ENCODE peak calls at places on chromosomes 16 and 17, in eight cellular contexts. O is left ventricle myocardium inferior, R is osteoblast, F is heart right ventricle, L is thoracic aorta, E is RWPE2, N is astrocyte of the spinal cord, M is AG04450. P is an unnamed sample.

GRCh38 chr16:10625595-10626357 is 45.4 kb upstream of the EMP2 start:
- DNase-seq in F (no peak), O (no peak), M (no peak), E (no peak), R (peak), N (no peak), L (no peak), P (peak)

GRCh38 chr16:22634913-22635312 is 124.2 kb downstream of the NPIPB5 start:
- DNase-seq in R (no peak), N (no peak), L (no peak), M (no peak), F (no peak), O (no peak), E (no peak), P (no peak)

GRCh38 chr16:66933776-66934137 is 445 bp downstream of the CIAO2B start:
- DNase-seq in M (no peak), R (no peak), O (no peak), L (no peak), N (no peak), F (no peak), E (no peak), P (no peak)

GRCh38 chr16:89507219-89507833 is 877 bp upstream of the SPG7 start:
- DNase-seq in R (no peak), M (no peak), N (no peak), E (no peak), F (no peak), O (no peak), L (no peak), P (no peak)

GRCh38 chr17:73722163-73722562 is 77.9 kb upstream of the SDK2 start:
- DNase-seq in N (no peak), R (no peak), E (no peak), M (no peak), F (no peak), O (no peak), L (no peak), P (peak)

GRCh38 chr17:14580494-14580893 is 279.6 kb downstream of the HS3ST3B1 start:
- DNase-seq in R (peak), N (no peak), F (no peak), L (no peak), M (no peak), O (no peak), E (no peak), P (no peak)

GRCh38 chr17:74332763-74333220 is 6.8 kb downstream of the KIF19 start:
- DNase-seq in L (no peak), N (no peak), O (no peak), R (no peak), F (no peak), M (no peak), E (no peak), P (no peak)

GRCh38 chr16:31467151-31467550 is 4.8 kb upstream of the TGFB1I1 start:
- DNase-seq in E (no peak), O (no peak), F (no peak), R (peak), N (no peak), L (no peak), M (no peak), P (no peak)

GRCh38 chr16:86134802-86135461 is 236.0 kb downstream of the IRF8 start:
- DNase-seq in F (no peak), M (no peak), L (no peak), N (no peak), E (no peak), R (no peak), O (no peak), P (no peak)

GRCh38 chr17:6700948-6701307 is 12.2 kb downstream of the SLC13A5 start:
- DNase-seq in M (no peak), L (no peak), E (no peak), N (no peak), R (no peak), O (no peak), F (no peak), P (no peak)

GRCh38 chr17:6702567-6703215 is 10.5 kb downstream of the SLC13A5 start:
- DNase-seq in M (no peak), O (no peak), N (no peak), E (no peak), R (no peak), L (no peak), F (no peak), P (no peak)

GRCh38 chr17:6698004-6698403 is 15.2 kb downstream of the SLC13A5 start:
- DNase-seq in M (no peak), N (no peak), L (no peak), F (no peak), O (no peak), E (no peak), R (no peak), P (no peak)

GRCh38 chr17:6701719-6702118 is 11.4 kb downstream of the SLC13A5 start:
- DNase-seq in F (no peak), R (peak), N (no peak), L (no peak), E (no peak), M (no peak), O (no peak), P (peak)

GRCh38 chr17:6699997-6700947 is 12.9 kb downstream of the SLC13A5 start:
- DNase-seq in M (no peak), L (no peak), O (no peak), E (no peak), F (no peak), R (no peak), N (no peak), P (no peak)
- TF ChIP-seq CTCF in M (no peak), L (no peak), O (no peak), E (no peak), F (no peak), R (no peak), N (no peak), P (no peak)

GRCh38 chr17:58330997-58331814 is 2.6 kb upstream of the TSPOAP1 start:
- DNase-seq in L (no peak), N (no peak), E (no peak), F (no peak), M (no peak), O (peak), R (peak), P (peak)
- H3K4me3 ChIP-seq in L (peak), N (no peak), E (no peak), F (peak), M (no peak), O (peak), R (no peak), P (peak)

GRCh38 chr16:2779978-2780898 is 3.2 kb upstream of the ELOB start:
- DNase-seq in N (no peak), L (no peak), E (peak), R (no peak), F (no peak), M (no peak), O (no peak), P (no peak)

GRCh38 chr16:2784536-2785100 is 2.7 kb downstream of the PRSS33 start:
- DNase-seq in R (no peak), N (no peak), M (no peak), E (peak), F (no peak), O (no peak), L (no peak), P (no peak)

GRCh38 chr16:2783581-2784375 is 3.6 kb downstream of the PRSS33 start:
- DNase-seq in R (peak), O (no peak), F (no peak), L (no peak), M (no peak), E (peak), N (no peak), P (no peak)

GRCh38 chr16:2785101-2785991 is 2.0 kb downstream of the PRSS33 start:
- DNase-seq in O (no peak), R (peak), L (no peak), F (no peak), N (no peak), E (peak), M (no peak), P (no peak)

GRCh38 chr16:2782583-2783351 is 4.6 kb downstream of the PRSS33 start:
- DNase-seq in F (no peak), M (no peak), R (peak), E (peak), N (no peak), L (no peak), O (no peak), P (no peak)
- TF ChIP-seq CTCF in F (no peak), M (no peak), R (no peak), E (no peak), N (no peak), L (no peak), O (no peak), P (no peak)

DNA sequence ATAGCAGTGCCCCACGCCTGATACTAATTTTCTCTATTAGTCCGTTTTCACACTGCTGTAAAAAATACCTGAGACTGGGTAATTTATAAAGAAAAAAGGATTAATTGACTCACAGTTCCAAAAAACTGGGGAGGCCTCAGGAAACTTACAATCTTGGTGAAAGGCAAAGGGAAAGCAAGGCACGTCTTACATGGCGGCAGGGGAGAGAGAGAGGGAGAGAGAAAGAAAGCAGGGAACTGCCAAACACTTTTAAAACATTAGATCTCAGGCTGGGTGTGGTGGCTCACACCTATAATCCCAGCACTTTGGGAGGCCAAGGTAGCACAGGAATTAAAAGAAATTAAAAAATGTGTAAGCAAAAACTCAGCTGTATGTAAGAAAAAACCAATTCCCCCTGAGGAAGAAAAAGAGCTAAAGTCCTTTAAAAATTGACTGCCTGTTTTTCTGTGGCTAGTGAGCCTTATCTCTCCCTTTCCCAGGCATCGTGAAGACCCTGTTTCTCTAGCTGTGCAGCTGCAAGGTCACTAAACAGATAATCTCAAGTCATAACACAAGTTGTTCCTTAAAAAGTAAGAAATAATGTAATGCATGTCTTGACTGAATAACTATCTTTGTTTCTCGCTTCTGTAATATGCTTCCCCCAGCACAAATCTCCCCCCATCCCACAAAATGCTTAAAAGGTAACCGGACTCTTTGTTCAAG is 14.0 kb downstream of the ZSCAN10 start:
- DNase-seq in M (no peak), F (no peak), R (no peak), N (no peak), E (no peak), L (no peak), O (no peak), P (no peak)
- H3K4me3 ChIP-seq in M (no peak), F (no peak), R (no peak), N (no peak), E (no peak), L (no peak), O (peak), P (no peak)

GRCh38 chr17:44219636-44220210 is at the start of gene UBTF:
- DNase-seq in E (peak), M (no peak), N (peak), F (peak), O (peak), L (no peak), R (peak), P (peak)
- TF ChIP-seq CTCF in E (no peak), M (no peak), N (peak), F (no peak), O (no peak), L (no peak), R (no peak), P (peak)